ENCODE peak calls at places on chromosome 4, in seven cellular contexts. F is HCT116, C is tibial artery, J is neural progenitor cell, V is SK-N-SH, R is left lung, L is WERI-Rb-1. X is an unnamed sample.

GRCh38 chr4:147407261-147408045 is 73.4 kb upstream of the EDNRA start:
- DNase-seq in F (peak; percentile 16), C (no peak), J (peak; percentile 12), V (no peak), R (no peak), L (no peak), X (no peak)

GRCh38 chr4:67052981-67053380 is 492.3 kb downstream of the CENPC start:
- DNase-seq in F (no peak), C (no peak), J (no peak), V (no peak), R (no peak), L (no peak), X (no peak)

GRCh38 chr4:37393889-37394288 is 149.3 kb downstream of the NWD2 start:
- DNase-seq in F (no peak), C (no peak), J (no peak), V (no peak), R (no peak), L (no peak), X (no peak)

GRCh38 chr4:2962099-2962455 is 1.1 kb downstream of the NOP14 start:
- DNase-seq in F (no peak), C (no peak), J (peak; percentile 36), V (peak; percentile 34), R (no peak), L (no peak), X (no peak)

GRCh38 chr4:40264995-40265909 is 68.4 kb downstream of the RHOH start:
- DNase-seq in F (no peak), C (no peak), J (peak; percentile 15), V (peak; percentile 67), R (no peak), L (no peak), X (no peak)

GRCh38 chr4:67447873-67448272 is 97.4 kb downstream of the CENPC start:
- DNase-seq in F (no peak), C (no peak), J (no peak), V (no peak), R (no peak), L (no peak), X (no peak)

GRCh38 chr4:175657571-175657970 is 154.5 kb downstream of the GPM6A start:
- DNase-seq in F (no peak), C (no peak), J (no peak), V (no peak), R (no peak), L (no peak), X (no peak)

GRCh38 chr4:118680808-118681207 is 4.4 kb upstream of the METTL14 start:
- DNase-seq in F (no peak), C (no peak), J (no peak), V (no peak), R (no peak), L (no peak), X (no peak)

GRCh38 chr4:26261400-26261799 is 59.4 kb upstream of the RBPJ start:
- DNase-seq in F (no peak), C (no peak), J (no peak), V (no peak), R (no peak), L (no peak), X (no peak)

GRCh38 chr4:152424980-152425379 is 110.9 kb downstream of the FBXW7 start:
- DNase-seq in F (no peak), C (no peak), J (no peak), V (no peak), R (no peak), L (no peak), X (no peak)

GRCh38 chr4:142567199-142567598 is 278.9 kb downstream of the INPP4B start:
- DNase-seq in F (peak; percentile 51), C (no peak), J (peak; percentile 88), V (no peak), R (no peak), L (no peak), X (peak; percentile 40)

GRCh38 chr4:87956501-87956900 is 19.0 kb upstream of the SPP1 start:
- DNase-seq in F (no peak), C (no peak), J (no peak), V (no peak), R (no peak), L (no peak), X (no peak)

GRCh38 chr4:1792832-1793495 is at the start of gene FGFR3:
- DNase-seq in F (no peak), C (no peak), J (peak; percentile 85), V (peak; percentile 99), R (no peak), L (peak; percentile 66), X (no peak)

GRCh38 chr4:10144971-10145370 is 28.4 kb upstream of the WDR1 start:
- DNase-seq in F (no peak), C (no peak), J (no peak), V (no peak), R (no peak), L (no peak), X (no peak)

GRCh38 chr4:2095236-2096072 is 36.3 kb downstream of the NAT8L start:
- DNase-seq in F (no peak), C (no peak), J (no peak), V (no peak), R (no peak), L (no peak), X (no peak)

GRCh38 chr4:96170198-96170597 is 330.3 kb downstream of the PDHA2 start:
- DNase-seq in F (no peak), C (no peak), J (no peak), V (peak; percentile 14), R (peak; percentile 44), L (peak; percentile 10), X (no peak)
- TF ChIP-seq CTCF in F (no peak), C (no peak), J (peak; percentile 12), V (peak; percentile 31), R (no peak), L (peak; percentile 50), X (peak; percentile 2)

DNA sequence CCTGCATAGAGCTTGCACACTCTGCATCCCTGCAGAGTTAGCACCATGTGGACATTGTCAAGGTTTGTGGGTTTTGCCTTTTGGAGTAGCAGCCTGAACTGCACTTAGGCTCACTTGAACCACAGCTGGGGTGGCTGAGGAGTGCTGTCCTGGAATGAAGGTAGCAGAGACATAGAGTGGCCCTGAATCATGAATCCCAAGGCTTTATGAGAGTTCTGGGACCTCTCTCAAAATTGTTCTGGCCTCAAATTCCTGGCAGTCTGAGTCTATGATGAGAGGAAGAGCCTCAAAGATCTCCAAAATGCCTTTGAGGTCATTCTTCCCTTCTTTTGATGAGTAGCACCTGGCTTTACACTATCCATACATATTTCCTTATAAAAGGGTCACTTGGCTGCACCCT is 37.1 kb upstream of the ADH1C start:
- DNase-seq in F (no peak), C (no peak), J (no peak), V (no peak), R (no peak), L (no peak), X (no peak)
- H3K27ac ChIP-seq in F (no peak overlapping the region), C (peak overlapping the region; percentile 85), J (no peak overlapping the region), V (no peak overlapping the region), R (peak overlapping the region; percentile 24), L (no peak overlapping the region), X (no peak overlapping the region)

GRCh38 chr4:177554966-177555574 is 112.8 kb upstream of the AGA start:
- DNase-seq in F (no peak), C (no peak), J (peak; percentile 28), V (peak; percentile 40), R (no peak), L (no peak), X (peak; percentile 23)
- TF ChIP-seq CTCF in F (peak; percentile 51), C (no peak), J (peak; percentile 86), V (peak; percentile 88), R (peak; percentile 48), L (peak; percentile 50), X (peak; percentile 86)

GRCh38 chr4:8555716-8556115 is 24.5 kb upstream of the GPR78 start:
- DNase-seq in F (no peak), C (no peak), J (no peak), V (no peak), R (no peak), L (no peak), X (no peak)
- H3K27ac ChIP-seq in F (no peak overlapping the region), C (no peak overlapping the region), J (no peak overlapping the region), V (no peak overlapping the region), R (no peak overlapping the region), L (no peak overlapping the region), X (no peak overlapping the region)

DNA sequence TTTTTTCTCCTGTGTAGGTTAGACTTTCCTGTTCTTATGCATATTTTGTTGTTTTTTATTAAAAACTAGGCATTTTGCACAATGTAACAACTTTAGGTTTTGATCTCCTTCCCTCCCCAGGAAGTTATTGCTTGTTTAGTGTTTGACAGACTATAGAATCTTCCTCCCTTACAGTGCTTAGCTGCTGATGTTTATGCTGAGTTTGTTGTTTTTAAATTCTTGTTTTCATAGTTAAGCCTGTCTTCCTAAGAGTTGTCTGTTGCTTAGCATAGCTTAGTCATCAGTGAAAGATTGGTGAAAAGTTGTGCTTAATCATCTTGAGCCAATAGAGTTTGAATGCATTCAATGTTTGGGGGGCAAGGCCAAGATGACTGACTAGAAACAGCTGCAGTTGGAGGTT is 157.5 kb downstream of the NKX6-1 start:
- DNase-seq in F (no peak), C (no peak), J (no peak), V (no peak), R (no peak), L (no peak), X (no peak)
- TF ChIP-seq CTCF in F (no peak), C (no peak), J (no peak), V (no peak), R (no peak), L (no peak), X (no peak)

GRCh38 chr4:82753725-82754410 is 44.7 kb downstream of the SCD5 start:
- DNase-seq in F (no peak), C (no peak), J (no peak), V (no peak), R (no peak), L (peak; percentile 50), X (peak; percentile 72)
- H3K27ac ChIP-seq in F (no peak overlapping the region), C (peak overlapping the region; percentile 70), J (no peak overlapping the region), V (no peak overlapping the region), R (peak overlapping the region; percentile 26), L (peak overlapping the region; percentile 46), X (peak overlapping the region; percentile 82)

GRCh38 chr4:94890579-94890978 is 132.8 kb downstream of the BMPR1B start:
- DNase-seq in F (no peak), C (no peak), J (no peak), V (no peak), R (no peak), L (no peak), X (no peak)
- TF ChIP-seq CTCF in F (no peak), C (no peak), J (no peak), V (no peak), R (no peak), L (no peak), X (no peak)

DNA sequence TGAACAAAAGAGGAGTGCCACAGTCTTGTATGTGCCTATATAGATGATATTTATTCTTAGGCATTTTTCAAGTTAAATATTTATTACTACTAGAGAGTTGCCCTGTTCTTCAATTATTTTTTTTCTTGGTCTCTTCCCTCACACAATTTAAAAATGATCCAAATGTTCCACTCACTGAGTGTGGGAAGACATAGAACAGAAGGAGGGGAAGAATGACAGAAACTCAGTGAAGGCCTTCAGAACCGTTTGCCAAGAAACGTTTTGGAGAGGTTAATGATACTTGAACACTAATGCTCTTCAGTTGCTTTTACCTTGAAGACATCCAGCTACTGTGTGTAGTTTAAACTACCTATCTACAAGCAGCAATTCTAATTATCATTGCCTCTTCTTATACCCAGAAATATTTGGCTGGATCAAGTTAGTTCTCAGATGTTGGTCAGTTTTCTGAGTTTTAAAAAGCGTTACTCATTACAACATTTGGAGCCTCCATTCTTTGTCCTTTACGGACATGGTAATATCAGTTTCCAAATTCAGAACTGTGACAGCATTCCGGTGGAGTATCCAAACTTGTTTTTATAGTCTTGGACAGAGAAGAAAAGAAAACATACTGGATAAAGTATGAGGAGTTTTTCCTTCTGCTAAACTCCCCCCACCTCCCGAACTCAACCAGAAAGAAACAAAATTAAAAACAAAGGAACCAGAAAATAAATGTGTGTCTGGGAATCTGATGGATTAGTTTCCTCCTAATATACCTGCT is 389.7 kb downstream of the SPRY1 start:
- DNase-seq in F (no peak), C (no peak), J (no peak), V (no peak), R (no peak), L (no peak), X (no peak)
- H3K27ac ChIP-seq in F (no peak overlapping the region), C (peak overlapping the region; percentile 62), J (peak overlapping the region; percentile 81), V (no peak overlapping the region), R (peak overlapping the region; percentile 72), L (no peak overlapping the region), X (no peak overlapping the region)